ENCODE peak calls at places on chromosomes 5 and 9, in seven cellular contexts. One of them, this sample, is unnamed.
A peak's percentile ranks its signal among the peaks of the same experiment; 100 is the strongest.

GRCh38 chr5:92939428-92939827 is 641.6 kb downstream of the NR2F1-AS1 start:
- DNase-seq in uterus: no peak
- DNase-seq in gastrocnemius medialis: no peak
- DNase-seq in neuronal stem cell: no peak
- DNase-seq in esophagus squamous epithelium: no peak
- DNase-seq in HAP-1: no peak
- DNase-seq in keratinocyte: no peak
- DNase-seq in this sample: no peak

GRCh38 chr9:77679088-77679487 is 31.0 kb upstream of the GNA14 start:
- DNase-seq in uterus: no peak
- DNase-seq in keratinocyte: no peak
- DNase-seq in neuronal stem cell: no peak
- DNase-seq in gastrocnemius medialis: no peak
- DNase-seq in HAP-1: no peak
- DNase-seq in esophagus squamous epithelium: no peak
- DNase-seq in this sample: no peak

GRCh38 chr9:136061405-136061804 is 33.7 kb downstream of the NACC2 start:
- DNase-seq in gastrocnemius medialis: no peak
- DNase-seq in keratinocyte: no peak
- DNase-seq in uterus: no peak
- DNase-seq in HAP-1: peak; percentile 2
- DNase-seq in neuronal stem cell: no peak
- DNase-seq in esophagus squamous epithelium: no peak
- DNase-seq in this sample: no peak

GRCh38 chr9:15274425-15274824 is 32.6 kb downstream of the TTC39B start:
- DNase-seq in esophagus squamous epithelium: no peak
- DNase-seq in keratinocyte: no peak
- DNase-seq in gastrocnemius medialis: no peak
- DNase-seq in uterus: no peak
- DNase-seq in neuronal stem cell: no peak
- DNase-seq in HAP-1: no peak
- DNase-seq in this sample: no peak

GRCh38 chr5:73022480-73023169 is 66.8 kb downstream of the FCHO2 start:
- DNase-seq in neuronal stem cell: no peak
- DNase-seq in esophagus squamous epithelium: no peak
- DNase-seq in uterus: no peak
- DNase-seq in gastrocnemius medialis: no peak
- DNase-seq in keratinocyte: no peak
- DNase-seq in HAP-1: no peak
- DNase-seq in this sample: no peak

GRCh38 chr9:133703571-133704399 is 34.4 kb downstream of the SARDH start:
- DNase-seq in keratinocyte: no peak
- DNase-seq in HAP-1: no peak
- DNase-seq in uterus: no peak
- DNase-seq in gastrocnemius medialis: no peak
- DNase-seq in esophagus squamous epithelium: no peak
- DNase-seq in neuronal stem cell: no peak
- DNase-seq in this sample: no peak

GRCh38 chr5:12743582-12743981 is 839.3 kb upstream of the CTNND2 start:
- DNase-seq in esophagus squamous epithelium: no peak
- DNase-seq in gastrocnemius medialis: no peak
- DNase-seq in keratinocyte: no peak
- DNase-seq in neuronal stem cell: no peak
- DNase-seq in uterus: no peak
- DNase-seq in HAP-1: no peak
- DNase-seq in this sample: no peak

GRCh38 chr5:157290981-157291711 is 25.2 kb downstream of the CYFIP2 start:
- DNase-seq in HAP-1: no peak
- DNase-seq in esophagus squamous epithelium: peak; percentile 8
- DNase-seq in uterus: no peak
- DNase-seq in neuronal stem cell: no peak
- DNase-seq in keratinocyte: no peak
- DNase-seq in gastrocnemius medialis: no peak
- DNase-seq in this sample: no peak

GRCh38 chr9:95506438-95506691 is 10.4 kb downstream of the PTCH1 start:
- DNase-seq in HAP-1: peak; percentile 57
- DNase-seq in neuronal stem cell: no peak
- DNase-seq in gastrocnemius medialis: no peak
- DNase-seq in uterus: peak; percentile 51
- DNase-seq in keratinocyte: no peak
- DNase-seq in esophagus squamous epithelium: no peak
- DNase-seq in this sample: no peak

GRCh38 chr5:53089481-53089976 is 20.0 kb downstream of the MOCS2 start:
- DNase-seq in uterus: no peak
- DNase-seq in HAP-1: no peak
- DNase-seq in neuronal stem cell: no peak
- DNase-seq in esophagus squamous epithelium: no peak
- DNase-seq in keratinocyte: no peak
- DNase-seq in gastrocnemius medialis: no peak
- DNase-seq in this sample: no peak

GRCh38 chr9:121784706-121785426 is 133.4 kb downstream of the DAB2IP start:
- DNase-seq in neuronal stem cell: no peak
- DNase-seq in uterus: no peak
- DNase-seq in gastrocnemius medialis: no peak
- DNase-seq in HAP-1: peak; percentile 6
- DNase-seq in keratinocyte: no peak
- DNase-seq in esophagus squamous epithelium: no peak
- DNase-seq in this sample: no peak

GRCh38 chr9:99894826-99895225 is 11.6 kb upstream of the STX17 start:
- DNase-seq in gastrocnemius medialis: no peak
- DNase-seq in esophagus squamous epithelium: no peak
- DNase-seq in HAP-1: no peak
- DNase-seq in neuronal stem cell: no peak
- DNase-seq in keratinocyte: no peak
- DNase-seq in uterus: no peak
- DNase-seq in this sample: no peak

GRCh38 chr5:671459-672328 is 21.5 kb downstream of the TPPP start:
- DNase-seq in uterus: peak; percentile 65
- DNase-seq in neuronal stem cell: peak; percentile 58
- DNase-seq in keratinocyte: no peak
- DNase-seq in gastrocnemius medialis: peak; percentile 43
- DNase-seq in HAP-1: peak; percentile 89
- DNase-seq in esophagus squamous epithelium: no peak
- DNase-seq in this sample: peak; percentile 27

GRCh38 chr9:14532716-14533115 is 160.5 kb downstream of the ZDHHC21 start:
- DNase-seq in gastrocnemius medialis: no peak
- DNase-seq in esophagus squamous epithelium: no peak
- DNase-seq in keratinocyte: no peak
- DNase-seq in neuronal stem cell: no peak
- DNase-seq in HAP-1: no peak
- DNase-seq in uterus: no peak
- DNase-seq in this sample: no peak

GRCh38 chr9:111407813-111408212 is 76.4 kb downstream of the ECPAS start:
- DNase-seq in HAP-1: no peak
- DNase-seq in gastrocnemius medialis: no peak
- DNase-seq in neuronal stem cell: no peak
- DNase-seq in keratinocyte: no peak
- DNase-seq in uterus: no peak
- DNase-seq in esophagus squamous epithelium: no peak
- DNase-seq in this sample: no peak

GRCh38 chr9:105911104-105911911 is 217.0 kb downstream of the TMEM38B start:
- DNase-seq in keratinocyte: no peak
- DNase-seq in uterus: no peak
- DNase-seq in gastrocnemius medialis: no peak
- DNase-seq in neuronal stem cell: peak; percentile 82
- DNase-seq in esophagus squamous epithelium: no peak
- DNase-seq in HAP-1: peak; percentile 68
- DNase-seq in this sample: peak; percentile 73

GRCh38 chr5:104237574-104237973 is 675.0 kb upstream of the NUDT12 start:
- DNase-seq in HAP-1: no peak
- DNase-seq in uterus: no peak
- DNase-seq in gastrocnemius medialis: no peak
- DNase-seq in keratinocyte: no peak
- DNase-seq in neuronal stem cell: no peak
- DNase-seq in esophagus squamous epithelium: no peak
- DNase-seq in this sample: no peak

GRCh38 chr5:108339220-108339619 is 42.7 kb downstream of the FBXL17 start:
- DNase-seq in esophagus squamous epithelium: no peak
- DNase-seq in uterus: no peak
- DNase-seq in neuronal stem cell: no peak
- DNase-seq in keratinocyte: no peak
- DNase-seq in gastrocnemius medialis: no peak
- DNase-seq in HAP-1: no peak
- DNase-seq in this sample: no peak

GRCh38 chr9:103991698-103992097 is 102.4 kb upstream of the SMC2 start:
- DNase-seq in gastrocnemius medialis: no peak
- DNase-seq in neuronal stem cell: no peak
- DNase-seq in HAP-1: no peak
- DNase-seq in uterus: no peak
- DNase-seq in keratinocyte: no peak
- DNase-seq in esophagus squamous epithelium: no peak
- DNase-seq in this sample: no peak

GRCh38 chr9:91187965-91188344 is 173.8 kb downstream of the AUH start:
- DNase-seq in esophagus squamous epithelium: no peak
- DNase-seq in neuronal stem cell: no peak
- DNase-seq in HAP-1: no peak
- DNase-seq in keratinocyte: no peak
- DNase-seq in gastrocnemius medialis: no peak
- DNase-seq in uterus: no peak
- DNase-seq in this sample: no peak

GRCh38 chr5:136006164-136006563 is 22.6 kb upstream of the TGFBI start:
- DNase-seq in uterus: no peak
- DNase-seq in neuronal stem cell: no peak
- DNase-seq in esophagus squamous epithelium: no peak
- DNase-seq in gastrocnemius medialis: no peak
- DNase-seq in keratinocyte: no peak
- DNase-seq in HAP-1: no peak
- DNase-seq in this sample: no peak

GRCh38 chr5:171074747-171075146 is 212.9 kb downstream of the RANBP17 start:
- DNase-seq in HAP-1: no peak
- DNase-seq in neuronal stem cell: no peak
- DNase-seq in uterus: no peak
- DNase-seq in gastrocnemius medialis: no peak
- DNase-seq in keratinocyte: no peak
- DNase-seq in esophagus squamous epithelium: no peak
- DNase-seq in this sample: no peak

GRCh38 chr9:115593587-115594091 is 475.7 kb upstream of the TNC start:
- DNase-seq in HAP-1: peak; percentile 12
- DNase-seq in uterus: no peak
- DNase-seq in esophagus squamous epithelium: no peak
- DNase-seq in neuronal stem cell: peak; percentile 53
- DNase-seq in gastrocnemius medialis: no peak
- DNase-seq in keratinocyte: no peak
- DNase-seq in this sample: peak; percentile 20

GRCh38 chr5:130871346-130872086 is 293.5 kb downstream of the HINT1 start:
- DNase-seq in HAP-1: peak; percentile 53
- DNase-seq in gastrocnemius medialis: peak; percentile 20
- DNase-seq in uterus: no peak
- DNase-seq in neuronal stem cell: no peak
- DNase-seq in esophagus squamous epithelium: no peak
- DNase-seq in keratinocyte: no peak
- DNase-seq in this sample: peak; percentile 29

GRCh38 chr9:78714591-78714990 is 417.7 kb downstream of the PSAT1 start:
- DNase-seq in uterus: no peak
- DNase-seq in gastrocnemius medialis: no peak
- DNase-seq in esophagus squamous epithelium: no peak
- DNase-seq in keratinocyte: no peak
- DNase-seq in HAP-1: no peak
- DNase-seq in neuronal stem cell: no peak
- DNase-seq in this sample: no peak

GRCh38 chr9:89661956-89662717 is 57.3 kb downstream of the GADD45G start:
- DNase-seq in gastrocnemius medialis: peak; percentile 88
- DNase-seq in keratinocyte: no peak
- DNase-seq in neuronal stem cell: peak; percentile 84
- DNase-seq in uterus: peak; percentile 98
- DNase-seq in HAP-1: peak; percentile 98
- DNase-seq in esophagus squamous epithelium: no peak
- DNase-seq in this sample: peak; percentile 88

GRCh38 chr9:89664010-89664409 is 59.2 kb downstream of the GADD45G start:
- DNase-seq in keratinocyte: no peak
- DNase-seq in HAP-1: no peak
- DNase-seq in gastrocnemius medialis: no peak
- DNase-seq in esophagus squamous epithelium: no peak
- DNase-seq in neuronal stem cell: no peak
- DNase-seq in uterus: no peak
- DNase-seq in this sample: no peak

GRCh38 chr9:89662718-89663246 is 58.0 kb downstream of the GADD45G start:
- DNase-seq in keratinocyte: no peak
- DNase-seq in neuronal stem cell: no peak
- DNase-seq in HAP-1: no peak
- DNase-seq in esophagus squamous epithelium: no peak
- DNase-seq in uterus: no peak
- DNase-seq in gastrocnemius medialis: no peak
- DNase-seq in this sample: no peak

GRCh38 chr9:89664896-89665329 is 60.1 kb downstream of the GADD45G start:
- DNase-seq in HAP-1: no peak
- DNase-seq in esophagus squamous epithelium: no peak
- DNase-seq in uterus: no peak
- DNase-seq in neuronal stem cell: no peak
- DNase-seq in keratinocyte: no peak
- DNase-seq in gastrocnemius medialis: no peak
- DNase-seq in this sample: no peak

GRCh38 chr9:89663264-89663970 is 58.6 kb downstream of the GADD45G start:
- DNase-seq in esophagus squamous epithelium: no peak
- DNase-seq in keratinocyte: no peak
- DNase-seq in uterus: no peak
- DNase-seq in gastrocnemius medialis: no peak
- DNase-seq in HAP-1: no peak
- DNase-seq in neuronal stem cell: no peak
- DNase-seq in this sample: no peak
- H3K4me1 ChIP-seq in esophagus squamous epithelium: peaks cover 27% of the 10 kb centered on the region
- H3K4me1 ChIP-seq in keratinocyte: peaks cover 4% of the 10 kb centered on the region
- H3K4me1 ChIP-seq in uterus: peaks cover 13% of the 10 kb centered on the region
- H3K4me1 ChIP-seq in gastrocnemius medialis: peaks cover 43% of the 10 kb centered on the region
- H3K4me1 ChIP-seq in HAP-1: peaks cover 12% of the 10 kb centered on the region
- H3K4me1 ChIP-seq in neuronal stem cell: peaks cover 14% of the 10 kb centered on the region
- H3K4me1 ChIP-seq in this sample: peaks cover 11% of the 10 kb centered on the region

DNA sequence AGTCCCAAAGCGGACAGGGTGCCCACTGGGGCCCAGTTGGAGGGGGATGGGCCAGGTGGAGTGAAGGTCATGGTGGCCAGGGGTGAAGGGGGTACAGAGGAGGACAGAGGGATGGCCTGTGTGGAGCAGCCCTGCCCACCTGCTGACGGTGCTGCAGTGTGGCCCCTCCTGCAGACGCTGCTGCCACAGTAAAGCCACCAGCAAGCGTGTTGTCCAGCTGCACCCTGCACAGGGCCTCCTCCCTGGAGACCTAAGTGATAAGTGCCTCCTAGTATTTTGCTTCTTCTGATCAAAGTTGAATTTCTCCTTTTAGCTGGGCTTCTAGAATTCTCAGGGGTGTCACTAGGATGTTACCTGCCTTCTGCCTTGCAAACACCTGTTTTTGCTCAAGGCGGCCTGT is 299.3 kb upstream of the IRX4 start:
- DNase-seq in HAP-1: no peak
- DNase-seq in gastrocnemius medialis: no peak
- DNase-seq in keratinocyte: no peak
- DNase-seq in uterus: no peak
- DNase-seq in esophagus squamous epithelium: no peak
- DNase-seq in neuronal stem cell: no peak
- DNase-seq in this sample: no peak
- H3K9me3 ChIP-seq in HAP-1: no peaks in the 10 kb centered on the region
- H3K9me3 ChIP-seq in gastrocnemius medialis: no peaks in the 10 kb centered on the region
- H3K9me3 ChIP-seq in keratinocyte: no peaks in the 10 kb centered on the region
- H3K9me3 ChIP-seq in uterus: no peaks in the 10 kb centered on the region
- H3K9me3 ChIP-seq in esophagus squamous epithelium: no peaks in the 10 kb centered on the region
- H3K9me3 ChIP-seq in neuronal stem cell: peaks cover 2% of the 10 kb centered on the region
- H3K9me3 ChIP-seq in this sample: no peaks in the 10 kb centered on the region

GRCh38 chr5:10699281-10699874 is 61.7 kb downstream of the DAP start:
- DNase-seq in keratinocyte: no peak
- DNase-seq in uterus: no peak
- DNase-seq in gastrocnemius medialis: no peak
- DNase-seq in HAP-1: no peak
- DNase-seq in neuronal stem cell: no peak
- DNase-seq in esophagus squamous epithelium: no peak
- DNase-seq in this sample: no peak
- H3K4me1 ChIP-seq in keratinocyte: peaks cover 32% of the 10 kb centered on the region
- H3K4me1 ChIP-seq in uterus: peaks cover 3% of the 10 kb centered on the region
- H3K4me1 ChIP-seq in gastrocnemius medialis: no peaks in the 10 kb centered on the region
- H3K4me1 ChIP-seq in HAP-1: no peaks in the 10 kb centered on the region
- H3K4me1 ChIP-seq in neuronal stem cell: no peaks in the 10 kb centered on the region
- H3K4me1 ChIP-seq in esophagus squamous epithelium: peaks cover 13% of the 10 kb centered on the region
- H3K4me1 ChIP-seq in this sample: peaks cover 13% of the 10 kb centered on the region

GRCh38 chr5:145375521-145375920 is 459.6 kb downstream of the PRELID2 start:
- DNase-seq in uterus: no peak
- DNase-seq in keratinocyte: no peak
- DNase-seq in HAP-1: no peak
- DNase-seq in esophagus squamous epithelium: no peak
- DNase-seq in gastrocnemius medialis: no peak
- DNase-seq in neuronal stem cell: no peak
- DNase-seq in this sample: no peak
- H3K9me3 ChIP-seq in uterus: no peaks in the 10 kb centered on the region
- H3K9me3 ChIP-seq in keratinocyte: no peaks in the 10 kb centered on the region
- H3K9me3 ChIP-seq in HAP-1: no peaks in the 10 kb centered on the region
- H3K9me3 ChIP-seq in esophagus squamous epithelium: no peaks in the 10 kb centered on the region
- H3K9me3 ChIP-seq in gastrocnemius medialis: peaks cover 3% of the 10 kb centered on the region
- H3K9me3 ChIP-seq in neuronal stem cell: peaks cover 9% of the 10 kb centered on the region
- H3K9me3 ChIP-seq in this sample: no peaks in the 10 kb centered on the region